ENCODE peak calls at places on chromosome 5, in nine cellular contexts. W, S, J, V, N, D, Z, I and G are unnamed samples.
A peak's percentile ranks its signal among the peaks of the same experiment; 100 is the strongest.

GRCh38 chr5:137303509-137303908 is 195.6 kb downstream of the SPOCK1 start:
- DNase-seq in S (no peak), Z (no peak), D (no peak), J (no peak), N (no peak), V (no peak), I (no peak), W (no peak), G (no peak)

GRCh38 chr5:76303917-76304316 is 99.2 kb upstream of the IQGAP2 start:
- DNase-seq in W (no peak), N (no peak), S (peak; percentile 85), D (no peak), J (no peak), V (no peak), Z (no peak), I (no peak), G (no peak)

GRCh38 chr5:137252513-137252912 is 246.6 kb downstream of the SPOCK1 start:
- DNase-seq in D (peak; percentile 56), I (no peak), J (peak; percentile 10), V (no peak), W (no peak), N (no peak), Z (peak; percentile 23), S (no peak), G (no peak)

GRCh38 chr5:123350744-123351143 is 72.5 kb downstream of the CEP120 start:
- DNase-seq in S (no peak), V (no peak), W (no peak), I (peak; percentile 16), J (no peak), Z (no peak), N (no peak), D (peak; percentile 49), G (no peak)

GRCh38 chr5:58481066-58481676 is 10.1 kb upstream of the GAPT start:
- DNase-seq in J (no peak), D (no peak), S (no peak), V (no peak), Z (no peak), N (no peak), I (no peak), W (no peak), G (no peak)

GRCh38 chr5:84088996-84089395 is 295.7 kb downstream of the EDIL3 start:
- DNase-seq in I (peak; percentile 59), Z (peak; percentile 10), N (peak; percentile 55), W (no peak), V (peak; percentile 49), J (peak; percentile 7), D (peak; percentile 44), S (peak; percentile 1), G (no peak)

GRCh38 chr5:161535762-161536161 is 10.8 kb downstream of the GABRB2 start:
- DNase-seq in V (no peak), S (peak; percentile 7), I (no peak), N (no peak), W (no peak), J (no peak), D (no peak), Z (no peak), G (no peak)

GRCh38 chr5:64451551-64451950 is 54.3 kb upstream of the RGS7BP start:
- DNase-seq in I (no peak), Z (no peak), D (no peak), S (no peak), W (no peak), N (no peak), V (no peak), J (no peak), G (no peak)

GRCh38 chr5:77358566-77359205 is 133.4 kb downstream of the WDR41 start:
- DNase-seq in S (no peak), J (peak; percentile 33), D (peak; percentile 66), I (peak; percentile 52), V (no peak), W (no peak), N (no peak), Z (peak; percentile 59), G (no peak)

GRCh38 chr5:64632251-64632650 is 58.1 kb upstream of the SHISAL2B start:
- DNase-seq in S (no peak), D (peak; percentile 27), Z (no peak), I (peak; percentile 27), W (no peak), N (no peak), J (peak; percentile 2), V (no peak), G (no peak)

GRCh38 chr5:127930311-127930710 is 153.3 kb upstream of the SLC12A2 start:
- DNase-seq in Z (no peak), W (no peak), I (peak; percentile 87), V (peak; percentile 81), S (no peak), N (no peak), J (no peak), D (peak; percentile 56), G (no peak)

GRCh38 chr5:168227973-168228615 is 63.4 kb upstream of the WWC1 start:
- DNase-seq in V (no peak), D (no peak), S (no peak), Z (no peak), W (no peak), N (no peak), J (no peak), I (peak; percentile 60), G (no peak)

GRCh38 chr5:82074968-82075367 is 103.1 kb downstream of the ATG10 start:
- DNase-seq in D (no peak), V (no peak), W (no peak), Z (no peak), J (no peak), I (peak; percentile 4), S (no peak), N (no peak), G (no peak)

GRCh38 chr5:113042491-113043243 is 66.1 kb downstream of the DCP2 start:
- DNase-seq in S (no peak), V (no peak), N (no peak), D (no peak), W (no peak), Z (no peak), J (no peak), I (no peak), G (no peak)

GRCh38 chr5:19978466-19978865 is 9.5 kb downstream of the CDH18 start:
- DNase-seq in J (no peak), V (no peak), S (no peak), I (no peak), N (no peak), W (no peak), D (no peak), Z (no peak), G (no peak)

GRCh38 chr5:19977069-19977468 is 10.9 kb downstream of the CDH18 start:
- DNase-seq in W (no peak), J (no peak), S (no peak), V (no peak), I (no peak), D (no peak), Z (no peak), N (no peak), G (no peak)

DNA sequence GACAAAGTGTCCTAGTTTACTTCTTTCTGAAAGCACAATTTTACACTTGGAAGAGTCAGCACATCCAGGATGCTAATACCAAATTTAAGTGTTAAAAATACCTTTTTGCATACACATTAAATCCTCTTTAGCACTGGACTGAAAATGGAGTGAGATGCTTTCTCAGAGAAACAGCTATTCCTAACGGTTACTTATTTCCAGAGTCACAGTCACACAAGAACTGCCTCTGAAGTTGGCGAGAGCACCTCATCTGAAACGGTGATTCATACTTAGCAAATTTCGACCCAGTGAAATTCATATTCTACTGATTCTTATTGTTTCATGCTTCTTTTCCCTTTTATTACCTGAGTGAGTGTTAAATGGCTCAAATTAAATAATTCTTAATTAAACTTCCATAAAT is 12.2 kb downstream of the CDH18 start:
- DNase-seq in V (no peak), D (no peak), I (no peak), Z (no peak), N (no peak), S (no peak), J (no peak), W (no peak), G (no peak)
- TF ChIP-seq CTCF in V (no peak), D (no peak), I (no peak), Z (no peak), N (no peak), S (no peak), J (no peak), W (no peak), G (no peak)

GRCh38 chr5:163963881-163964280 is 458.5 kb downstream of the MAT2B start:
- DNase-seq in V (no peak), Z (no peak), I (peak; percentile 21), S (no peak), W (no peak), N (no peak), J (no peak), D (no peak), G (no peak)
- TF ChIP-seq CTCF in V (no peak), Z (no peak), I (no peak), S (no peak), W (no peak), N (no peak), J (no peak), D (no peak), G (no peak)

GRCh38 chr5:6819521-6819920 is 106.3 kb downstream of the TENT4A start:
- DNase-seq in S (no peak), V (no peak), I (no peak), J (no peak), D (no peak), Z (no peak), N (no peak), W (no peak), G (no peak)

GRCh38 chr5:6820851-6821479 is 107.7 kb downstream of the TENT4A start:
- DNase-seq in W (no peak), N (no peak), I (peak; percentile 16), Z (no peak), D (no peak), S (peak; percentile 44), V (peak; percentile 69), J (no peak), G (no peak)

GRCh38 chr5:6822556-6823343 is 109.5 kb downstream of the TENT4A start:
- DNase-seq in I (no peak), J (no peak), N (no peak), V (peak; percentile 41), Z (no peak), S (no peak), W (no peak), D (no peak), G (no peak)

GRCh38 chr5:6823996-6824395 is 110.8 kb downstream of the TENT4A start:
- DNase-seq in N (no peak), Z (no peak), D (no peak), S (no peak), W (no peak), I (no peak), V (no peak), J (no peak), G (no peak)

GRCh38 chr5:6822068-6822467 is 108.8 kb downstream of the TENT4A start:
- DNase-seq in Z (no peak), W (no peak), D (no peak), S (no peak), J (no peak), V (no peak), I (no peak), N (no peak), G (no peak)
- TF ChIP-seq CTCF in Z (no peak), W (no peak), D (no peak), S (no peak), J (no peak), V (no peak), I (no peak), N (no peak), G (no peak)

DNA sequence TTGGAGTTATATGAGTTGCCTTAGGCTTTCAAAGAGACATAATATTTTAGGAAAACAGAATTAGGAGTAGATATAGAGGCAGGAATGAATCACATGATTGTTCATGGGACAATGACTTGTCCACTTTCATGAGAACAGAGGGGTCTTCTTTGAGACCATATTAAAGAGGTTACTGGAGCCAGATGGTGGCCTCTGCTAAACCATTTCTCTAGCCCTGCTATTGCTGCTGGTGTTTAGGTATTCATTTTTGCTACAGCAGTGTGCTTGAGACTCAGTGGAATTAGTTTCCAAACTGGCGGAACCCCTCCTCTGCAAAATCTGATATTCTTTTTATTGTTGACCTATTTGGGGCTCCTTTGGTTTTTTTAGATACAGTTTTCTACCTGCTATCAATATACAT is 31.3 kb downstream of the GRAMD2B start:
- DNase-seq in S (no peak), V (no peak), J (no peak), Z (no peak), I (no peak), W (no peak), D (no peak), N (no peak), G (no peak)
- TF ChIP-seq CTCF in S (no peak), V (no peak), J (no peak), Z (no peak), I (no peak), W (no peak), D (no peak), N (no peak), G (no peak)